ENCODE peak calls at places on chromosomes 5 and 9, in eight cellular contexts. One of them, this sample, is unnamed.

GRCh38 chr5:5383461-5383860 is 39.0 kb upstream of the ICE1 start:
- DNase-seq in lung: no peak
- DNase-seq in stomach: no peak
- DNase-seq in foreskin fibroblast: no peak
- DNase-seq in tibial nerve: no peak
- DNase-seq in thoracic aorta: no peak
- DNase-seq in B cell: no peak
- DNase-seq in Peyer's patch: no peak
- DNase-seq in this sample: no peak

GRCh38 chr5:16888694-16889124 is 47.4 kb downstream of the MYO10 start:
- DNase-seq in lung: no peak
- DNase-seq in stomach: no peak
- DNase-seq in foreskin fibroblast: peak
- DNase-seq in tibial nerve: no peak
- DNase-seq in thoracic aorta: no peak
- DNase-seq in B cell: no peak
- DNase-seq in Peyer's patch: no peak
- DNase-seq in this sample: no peak

GRCh38 chr5:145360936-145361335 is 474.2 kb downstream of the PRELID2 start:
- DNase-seq in lung: no peak
- DNase-seq in stomach: no peak
- DNase-seq in foreskin fibroblast: peak
- DNase-seq in tibial nerve: no peak
- DNase-seq in thoracic aorta: no peak
- DNase-seq in B cell: no peak
- DNase-seq in Peyer's patch: no peak
- DNase-seq in this sample: no peak

GRCh38 chr9:21966140-21966851 is 27.9 kb downstream of the CDKN2A start:
- DNase-seq in lung: no peak
- DNase-seq in stomach: no peak
- DNase-seq in foreskin fibroblast: no peak
- DNase-seq in tibial nerve: no peak
- DNase-seq in thoracic aorta: no peak
- DNase-seq in B cell: no peak
- DNase-seq in Peyer's patch: no peak
- DNase-seq in this sample: no peak

GRCh38 chr5:134242146-134242545 is 16.3 kb upstream of the PPP2CA start:
- DNase-seq in lung: no peak
- DNase-seq in stomach: no peak
- DNase-seq in foreskin fibroblast: peak
- DNase-seq in tibial nerve: no peak
- DNase-seq in thoracic aorta: no peak
- DNase-seq in B cell: no peak
- DNase-seq in Peyer's patch: no peak
- DNase-seq in this sample: no peak

GRCh38 chr9:100111235-100111634 is 12.2 kb downstream of the INVS start:
- DNase-seq in lung: peak
- DNase-seq in stomach: peak
- DNase-seq in foreskin fibroblast: peak
- DNase-seq in tibial nerve: peak
- DNase-seq in thoracic aorta: peak
- DNase-seq in B cell: no peak
- DNase-seq in Peyer's patch: no peak
- DNase-seq in this sample: no peak

GRCh38 chr5:148937239-148937638 is 110.8 kb downstream of the ADRB2 start:
- DNase-seq in lung: no peak
- DNase-seq in stomach: no peak
- DNase-seq in foreskin fibroblast: peak
- DNase-seq in tibial nerve: no peak
- DNase-seq in thoracic aorta: no peak
- DNase-seq in B cell: no peak
- DNase-seq in Peyer's patch: no peak
- DNase-seq in this sample: no peak

GRCh38 chr5:127412698-127413097 is 104.7 kb upstream of the PRRC1 start:
- DNase-seq in lung: no peak
- DNase-seq in stomach: no peak
- DNase-seq in foreskin fibroblast: no peak
- DNase-seq in tibial nerve: no peak
- DNase-seq in thoracic aorta: no peak
- DNase-seq in B cell: no peak
- DNase-seq in Peyer's patch: no peak
- DNase-seq in this sample: no peak

GRCh38 chr9:77030045-77030444 is 10.6 kb downstream of the FOXB2 start:
- DNase-seq in lung: no peak
- DNase-seq in stomach: no peak
- DNase-seq in foreskin fibroblast: no peak
- DNase-seq in tibial nerve: no peak
- DNase-seq in thoracic aorta: no peak
- DNase-seq in B cell: no peak
- DNase-seq in Peyer's patch: no peak
- DNase-seq in this sample: no peak

GRCh38 chr5:15943487-15943886 is 236.1 kb downstream of the MARCHF11 start:
- DNase-seq in lung: no peak
- DNase-seq in stomach: no peak
- DNase-seq in foreskin fibroblast: peak
- DNase-seq in tibial nerve: no peak
- DNase-seq in thoracic aorta: no peak
- DNase-seq in B cell: no peak
- DNase-seq in Peyer's patch: no peak
- DNase-seq in this sample: no peak

GRCh38 chr5:125660231-125660895 is 762.8 kb upstream of the GRAMD2B start:
- DNase-seq in lung: no peak
- DNase-seq in stomach: no peak
- DNase-seq in foreskin fibroblast: peak
- DNase-seq in tibial nerve: no peak
- DNase-seq in thoracic aorta: no peak
- DNase-seq in B cell: no peak
- DNase-seq in Peyer's patch: no peak
- DNase-seq in this sample: no peak

GRCh38 chr5:65142511-65143011 is 339.2 kb downstream of the ADAMTS6 start:
- DNase-seq in lung: no peak
- DNase-seq in stomach: no peak
- DNase-seq in foreskin fibroblast: peak
- DNase-seq in tibial nerve: no peak
- DNase-seq in thoracic aorta: no peak
- DNase-seq in B cell: no peak
- DNase-seq in Peyer's patch: no peak
- DNase-seq in this sample: no peak

GRCh38 chr5:74903165-74903787 is 37.1 kb upstream of the FAM169A start:
- DNase-seq in lung: peak
- DNase-seq in stomach: peak
- DNase-seq in foreskin fibroblast: no peak
- DNase-seq in tibial nerve: no peak
- DNase-seq in thoracic aorta: no peak
- DNase-seq in B cell: no peak
- DNase-seq in Peyer's patch: peak
- DNase-seq in this sample: peak

DNA sequence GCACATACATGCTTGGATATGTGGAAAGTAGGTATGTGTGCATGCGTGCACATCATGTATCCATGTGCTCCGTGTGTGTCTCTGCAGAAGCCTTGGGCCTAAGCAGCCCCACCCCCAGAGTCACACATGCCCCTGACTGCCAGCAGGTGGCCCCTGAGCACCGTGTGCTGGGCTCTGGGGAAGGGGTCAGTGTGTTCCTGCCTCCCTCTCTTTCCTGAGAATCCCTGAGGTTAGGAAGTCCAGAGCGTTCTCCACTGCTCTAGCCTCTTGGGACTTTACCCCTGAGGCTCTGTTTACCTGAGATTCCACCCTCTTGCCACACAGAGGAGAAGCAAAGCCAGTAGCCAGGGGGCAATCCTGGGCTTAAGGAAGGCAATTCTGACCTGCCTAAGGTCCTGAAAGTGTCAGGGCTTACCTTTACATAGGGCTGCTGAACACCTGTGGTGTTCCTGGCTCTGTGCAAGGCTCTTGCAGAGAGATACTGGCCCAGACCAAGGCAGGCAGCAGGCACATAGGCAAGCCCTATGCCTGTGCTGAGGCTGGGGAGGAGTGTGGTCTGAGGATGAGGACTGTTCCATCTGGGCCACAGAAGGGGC is 207.3 kb downstream of the TMEM38B start:
- DNase-seq in lung: no peak
- DNase-seq in stomach: no peak
- DNase-seq in foreskin fibroblast: peak
- DNase-seq in tibial nerve: no peak
- DNase-seq in thoracic aorta: no peak
- DNase-seq in B cell: no peak
- DNase-seq in Peyer's patch: no peak
- DNase-seq in this sample: peak
- TF ChIP-seq CTCF in lung: peak
- TF ChIP-seq CTCF in stomach: no peak
- TF ChIP-seq CTCF in foreskin fibroblast: peak
- TF ChIP-seq CTCF in tibial nerve: peak
- TF ChIP-seq CTCF in thoracic aorta: no peak
- TF ChIP-seq CTCF in B cell: no peak
- TF ChIP-seq CTCF in Peyer's patch: peak
- TF ChIP-seq CTCF in this sample: peak

GRCh38 chr9:8856686-8857329 is 1057.2 kb upstream of the DMAC1 start:
- DNase-seq in lung: no peak
- DNase-seq in stomach: no peak
- DNase-seq in foreskin fibroblast: peak
- DNase-seq in tibial nerve: no peak
- DNase-seq in thoracic aorta: no peak
- DNase-seq in B cell: no peak
- DNase-seq in Peyer's patch: no peak
- DNase-seq in this sample: no peak

GRCh38 chr9:8858250-8859161 is 1058.9 kb upstream of the DMAC1 start:
- DNase-seq in lung: no peak
- DNase-seq in stomach: no peak
- DNase-seq in foreskin fibroblast: peak
- DNase-seq in tibial nerve: no peak
- DNase-seq in thoracic aorta: no peak
- DNase-seq in B cell: no peak
- DNase-seq in Peyer's patch: peak
- DNase-seq in this sample: no peak

GRCh38 chr9:8852301-8852864 is 1052.8 kb upstream of the DMAC1 start:
- DNase-seq in lung: no peak
- DNase-seq in stomach: no peak
- DNase-seq in foreskin fibroblast: no peak
- DNase-seq in tibial nerve: no peak
- DNase-seq in thoracic aorta: no peak
- DNase-seq in B cell: no peak
- DNase-seq in Peyer's patch: no peak
- DNase-seq in this sample: no peak

GRCh38 chr9:8857330-8858249 is 1058.0 kb upstream of the DMAC1 start:
- DNase-seq in lung: peak
- DNase-seq in stomach: peak
- DNase-seq in foreskin fibroblast: peak
- DNase-seq in tibial nerve: peak
- DNase-seq in thoracic aorta: no peak
- DNase-seq in B cell: no peak
- DNase-seq in Peyer's patch: peak
- DNase-seq in this sample: peak

GRCh38 chr9:8855046-8855445 is 1055.5 kb upstream of the DMAC1 start:
- DNase-seq in lung: no peak
- DNase-seq in stomach: no peak
- DNase-seq in foreskin fibroblast: peak
- DNase-seq in tibial nerve: no peak
- DNase-seq in thoracic aorta: no peak
- DNase-seq in B cell: no peak
- DNase-seq in Peyer's patch: no peak
- DNase-seq in this sample: no peak
- TF ChIP-seq CTCF in lung: no peak
- TF ChIP-seq CTCF in stomach: no peak
- TF ChIP-seq CTCF in foreskin fibroblast: peak
- TF ChIP-seq CTCF in tibial nerve: no peak
- TF ChIP-seq CTCF in thoracic aorta: no peak
- TF ChIP-seq CTCF in B cell: no peak
- TF ChIP-seq CTCF in Peyer's patch: peak
- TF ChIP-seq CTCF in this sample: no peak

DNA sequence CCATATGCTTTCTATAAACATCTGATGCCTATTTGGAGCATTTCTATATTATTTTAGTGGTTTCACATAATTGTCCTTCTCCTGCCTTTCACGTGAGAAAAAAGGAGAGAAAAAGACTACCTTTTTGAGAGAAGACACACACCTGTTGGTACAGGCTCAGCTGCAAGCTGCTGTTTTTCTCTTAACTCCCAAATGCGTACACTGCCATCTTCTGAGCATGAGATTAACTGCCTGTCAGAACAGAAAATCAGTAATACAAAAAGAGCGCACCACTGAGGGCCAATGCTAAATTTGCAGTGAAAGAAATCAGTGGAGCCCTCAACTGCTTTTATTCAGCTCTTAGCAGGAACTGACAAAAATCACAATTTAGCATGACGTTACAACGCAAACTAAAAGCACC is 54.9 kb downstream of the WDR41 start:
- DNase-seq in lung: no peak
- DNase-seq in stomach: no peak
- DNase-seq in foreskin fibroblast: no peak
- DNase-seq in tibial nerve: no peak
- DNase-seq in thoracic aorta: no peak
- DNase-seq in B cell: no peak
- DNase-seq in Peyer's patch: no peak
- DNase-seq in this sample: peak
- TF ChIP-seq CTCF in lung: no peak
- TF ChIP-seq CTCF in stomach: no peak
- TF ChIP-seq CTCF in foreskin fibroblast: no peak
- TF ChIP-seq CTCF in tibial nerve: no peak
- TF ChIP-seq CTCF in thoracic aorta: no peak
- TF ChIP-seq CTCF in B cell: no peak
- TF ChIP-seq CTCF in Peyer's patch: no peak
- TF ChIP-seq CTCF in this sample: peak

GRCh38 chr9:80698725-80699124 is 990.6 kb downstream of the TLE1 start:
- DNase-seq in lung: no peak
- DNase-seq in stomach: no peak
- DNase-seq in foreskin fibroblast: peak
- DNase-seq in tibial nerve: no peak
- DNase-seq in thoracic aorta: no peak
- DNase-seq in B cell: no peak
- DNase-seq in Peyer's patch: no peak
- DNase-seq in this sample: no peak

GRCh38 chr9:80690340-80690939 is 998.9 kb downstream of the TLE1 start:
- DNase-seq in lung: no peak
- DNase-seq in stomach: no peak
- DNase-seq in foreskin fibroblast: no peak
- DNase-seq in tibial nerve: no peak
- DNase-seq in thoracic aorta: no peak
- DNase-seq in B cell: no peak
- DNase-seq in Peyer's patch: no peak
- DNase-seq in this sample: no peak

GRCh38 chr9:80691229-80691628 is 998.1 kb downstream of the TLE1 start:
- DNase-seq in lung: no peak
- DNase-seq in stomach: no peak
- DNase-seq in foreskin fibroblast: no peak
- DNase-seq in tibial nerve: no peak
- DNase-seq in thoracic aorta: no peak
- DNase-seq in B cell: no peak
- DNase-seq in Peyer's patch: no peak
- DNase-seq in this sample: no peak

DNA sequence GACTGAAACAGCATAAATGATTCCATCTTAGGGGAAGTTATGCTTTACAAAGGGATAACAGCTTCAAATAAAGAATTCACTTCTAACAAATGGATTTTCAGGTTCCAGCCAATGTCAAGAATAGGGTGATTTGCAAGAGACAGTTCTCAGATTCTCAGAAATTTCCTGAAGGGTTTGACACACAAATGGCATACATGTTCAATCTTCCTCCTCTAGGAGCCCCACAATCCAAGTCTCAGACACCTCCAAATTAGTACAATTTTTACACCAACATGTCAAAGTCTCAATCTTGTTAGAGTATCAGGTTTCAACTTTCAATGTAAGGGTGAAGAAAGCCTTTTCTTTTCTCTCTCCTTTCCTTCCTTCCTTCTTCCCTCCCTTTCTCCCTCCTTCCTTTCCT is 996.6 kb downstream of the TLE1 start:
- DNase-seq in lung: no peak
- DNase-seq in stomach: no peak
- DNase-seq in foreskin fibroblast: no peak
- DNase-seq in tibial nerve: no peak
- DNase-seq in thoracic aorta: no peak
- DNase-seq in B cell: no peak
- DNase-seq in Peyer's patch: no peak
- DNase-seq in this sample: no peak
- TF ChIP-seq CTCF in lung: no peak
- TF ChIP-seq CTCF in stomach: no peak
- TF ChIP-seq CTCF in foreskin fibroblast: no peak
- TF ChIP-seq CTCF in tibial nerve: no peak
- TF ChIP-seq CTCF in thoracic aorta: no peak
- TF ChIP-seq CTCF in B cell: no peak
- TF ChIP-seq CTCF in Peyer's patch: no peak
- TF ChIP-seq CTCF in this sample: no peak